ENCODE peak calls at places on chromosome 10, in nine cellular contexts. T, Q, F, N, A, Z, V, J and I are unnamed samples.

GRCh38 chr10:78972160-78972946 is 96.4 kb upstream of the ZMIZ1 start:
- DNase-seq in F (no peak), N (no peak), Z (no peak), V (peak; percentile 78), Q (peak; percentile 39), J (peak; percentile 76), T (peak; percentile 75), A (peak; percentile 94), I (no peak)

GRCh38 chr10:71716406-71716805 is 3.2 kb downstream of the C10orf105 start:
- DNase-seq in N (no peak), V (no peak), F (no peak), Z (no peak), T (no peak), Q (no peak), J (no peak), A (no peak), I (no peak)

GRCh38 chr10:129517680-129518057 is 50.6 kb downstream of the MGMT start:
- DNase-seq in T (peak; percentile 6), J (no peak), F (no peak), V (no peak), N (no peak), A (no peak), Z (no peak), Q (no peak), I (no peak)

GRCh38 chr10:76998451-76998850 is 639.2 kb downstream of the KCNMA1 start:
- DNase-seq in A (no peak), F (no peak), J (no peak), V (no peak), Z (no peak), T (no peak), N (no peak), Q (no peak), I (no peak)

GRCh38 chr10:86545097-86545496 is 23.5 kb upstream of the WAPL start:
- DNase-seq in Q (no peak), J (no peak), N (no peak), A (no peak), T (no peak), V (no peak), F (no peak), Z (no peak), I (no peak)

GRCh38 chr10:79353000-79353406 is 5.7 kb downstream of the PPIF start:
- DNase-seq in J (no peak), V (no peak), Z (no peak), F (no peak), A (no peak), N (no peak), Q (peak; percentile 17), T (peak; percentile 13), I (no peak)

GRCh38 chr10:125448596-125448995 is 234.4 kb downstream of the TEX36 start:
- DNase-seq in A (peak; percentile 3), V (no peak), Z (peak; percentile 17), J (no peak), T (peak; percentile 23), N (no peak), Q (peak; percentile 79), F (no peak), I (no peak)

GRCh38 chr10:69504576-69505250 is 53.4 kb downstream of the TSPAN15 start:
- DNase-seq in V (no peak), J (no peak), T (peak; percentile 4), N (no peak), A (no peak), F (no peak), Z (no peak), Q (no peak), I (no peak)

GRCh38 chr10:124036746-124037145 is 56.7 kb downstream of the CHST15 start:
- DNase-seq in A (no peak), Q (no peak), F (no peak), N (no peak), T (no peak), V (no peak), J (no peak), Z (no peak), I (no peak)
- H3K27ac ChIP-seq in A (no peak overlapping the region), Q (no peak overlapping the region), F (no peak overlapping the region), N (peak overlapping the region; percentile 71), T (no peak overlapping the region), V (no peak overlapping the region), J (no peak overlapping the region), Z (peak overlapping the region; percentile 35), I (no peak overlapping the region)

GRCh38 chr10:30756896-30757295 is 127.3 kb upstream of the LYZL2 start:
- DNase-seq in J (no peak), T (no peak), Q (no peak), A (no peak), N (no peak), Z (no peak), F (no peak), V (no peak), I (no peak)
- H3K27ac ChIP-seq in J (no peak overlapping the region), T (no peak overlapping the region), Q (no peak overlapping the region), A (no peak overlapping the region), N (no peak overlapping the region), Z (no peak overlapping the region), F (no peak overlapping the region), V (no peak overlapping the region), I (no peak overlapping the region)

DNA sequence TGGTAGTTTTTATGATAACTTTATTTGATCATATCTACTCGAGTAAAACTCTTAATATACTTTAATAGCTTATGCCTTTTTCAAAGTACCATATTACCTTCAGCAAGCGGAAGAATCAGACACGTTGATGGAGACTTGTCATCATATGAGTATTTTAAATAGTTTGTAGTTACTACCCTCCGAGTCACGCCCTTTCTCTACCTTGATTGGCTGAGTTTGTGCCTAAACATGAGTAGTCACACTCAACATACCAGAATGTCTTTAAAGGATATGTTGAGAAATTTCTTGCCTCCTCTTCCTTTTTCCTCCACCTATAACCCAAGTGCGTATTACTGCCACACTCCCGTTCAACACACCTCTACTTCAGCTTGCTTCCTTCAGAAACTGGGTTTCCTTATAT is 150.6 kb downstream of the DKK1 start:
- DNase-seq in T (no peak), Q (no peak), V (no peak), A (no peak), N (no peak), Z (peak; percentile 23), F (no peak), J (no peak), I (no peak)
- H3K27ac ChIP-seq in T (no peak overlapping the region), Q (no peak overlapping the region), V (no peak overlapping the region), A (no peak overlapping the region), N (peak overlapping the region; percentile 86), Z (no peak overlapping the region), F (no peak overlapping the region), J (no peak overlapping the region), I (no peak overlapping the region)

GRCh38 chr10:66713387-66713786 is 212.4 kb upstream of the LRRTM3 start:
- DNase-seq in A (no peak), F (no peak), J (no peak), Z (no peak), T (no peak), Q (no peak), V (no peak), N (no peak), I (no peak)
- H3K27ac ChIP-seq in A (no peak overlapping the region), F (no peak overlapping the region), J (no peak overlapping the region), Z (no peak overlapping the region), T (no peak overlapping the region), Q (no peak overlapping the region), V (no peak overlapping the region), N (no peak overlapping the region), I (no peak overlapping the region)

GRCh38 chr10:124354411-124355382 is 64.0 kb downstream of the OAT start:
- DNase-seq in T (peak; percentile 71), A (peak; percentile 59), V (peak; percentile 92), F (no peak), Z (no peak), Q (peak; percentile 26), N (peak; percentile 48), J (peak; percentile 58), I (no peak)
- H3K27ac ChIP-seq in T (no peak overlapping the region), A (peak overlapping the region; percentile 71), V (no peak overlapping the region), F (no peak overlapping the region), Z (no peak overlapping the region), Q (no peak overlapping the region), N (no peak overlapping the region), J (no peak overlapping the region), I (no peak overlapping the region)

DNA sequence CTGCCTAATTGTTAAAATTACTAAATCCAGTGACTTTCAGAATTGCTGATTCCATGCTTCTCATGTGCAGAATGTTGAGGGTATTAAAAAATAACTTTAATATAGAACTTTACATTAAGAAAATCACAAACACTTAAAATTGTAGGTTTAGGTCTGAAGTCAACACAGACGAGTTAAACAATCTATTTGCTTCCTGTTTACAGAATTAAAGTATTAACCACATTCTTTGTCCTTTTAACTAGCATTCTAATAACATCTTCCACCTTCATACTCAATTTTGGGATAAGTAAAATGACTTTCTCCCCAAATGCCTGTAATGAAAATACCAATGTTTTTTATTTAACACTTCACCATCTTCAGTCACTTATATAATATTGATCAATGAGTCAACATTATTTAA is 2.2 kb downstream of the ITGB1 start:
- DNase-seq in F (no peak), V (no peak), Z (no peak), A (no peak), J (no peak), N (no peak), T (no peak), Q (no peak), I (no peak)
- H3K27ac ChIP-seq in F (no peak overlapping the region), V (peak overlapping the region; percentile 85), Z (no peak overlapping the region), A (peak overlapping the region; percentile 95), J (peak overlapping the region; percentile 97), N (no peak overlapping the region), T (no peak overlapping the region), Q (no peak overlapping the region), I (no peak overlapping the region)

DNA sequence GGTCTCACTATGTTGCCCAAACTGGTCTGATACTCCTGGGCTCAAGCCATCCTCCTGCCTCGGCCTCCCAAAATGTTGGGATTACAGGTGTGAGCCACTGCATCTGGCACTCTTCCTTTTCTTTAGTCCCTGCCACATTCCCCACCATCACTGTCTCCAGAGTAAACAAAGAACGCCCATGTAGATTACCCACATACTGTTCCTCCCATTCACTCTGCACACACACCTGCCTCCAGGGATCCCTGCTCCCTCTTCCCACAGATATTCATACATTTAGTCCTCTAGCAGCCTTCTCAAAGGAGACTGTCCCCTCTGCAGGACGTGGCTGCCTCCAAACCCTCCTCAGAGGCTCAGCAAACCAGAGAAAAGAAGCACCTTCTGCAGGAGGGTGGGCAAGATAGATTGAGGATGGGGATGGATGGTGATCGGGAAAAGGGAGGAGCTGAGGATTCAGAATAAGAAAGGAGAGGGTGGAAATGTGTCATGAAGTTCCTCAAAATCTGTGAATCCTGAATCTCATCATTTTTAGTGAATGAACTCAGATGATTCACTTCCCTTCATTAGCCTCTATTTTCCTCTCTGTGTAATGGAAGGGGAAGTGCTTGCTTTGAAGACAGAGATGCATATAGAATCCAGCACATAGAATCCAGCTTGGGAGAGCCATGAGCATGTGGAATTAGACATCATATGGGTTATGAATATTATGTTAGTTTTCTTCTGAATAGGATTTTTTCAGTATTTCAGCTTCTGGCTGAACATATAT is 5.5 kb upstream of the PLAU start:
- DNase-seq in Z (no peak), J (no peak), Q (no peak), T (no peak), A (no peak), N (no peak), V (no peak), F (no peak), I (no peak)
- H3K27ac ChIP-seq in Z (peak overlapping the region; percentile 97), J (peak overlapping the region; percentile 85), Q (no peak overlapping the region), T (no peak overlapping the region), A (peak overlapping the region; percentile 69), N (no peak overlapping the region), V (no peak overlapping the region), F (no peak overlapping the region), I (no peak overlapping the region)